ENCODE peak calls at places on chromosomes 13 and 19, in four cellular contexts. W is mesothelial cell of epicardium, T is tibial nerve, E is fibroblast of lung. Q is an unnamed sample.

GRCh38 chr13:26051231-26052135 is at the start of gene SHISA2:
- DNase-seq in T (no peak), W (peak; percentile 39), E (peak; percentile 67), Q (no peak)

GRCh38 chr13:63161219-63161618 is 1745.6 kb upstream of the PCDH20 start:
- DNase-seq in T (no peak), W (no peak), E (peak; percentile 11), Q (peak; percentile 4)

GRCh38 chr19:10238172-10238783 is 7.1 kb upstream of the S1PR2 start:
- DNase-seq in T (no peak), E (peak; percentile 17), W (no peak), Q (peak; percentile 35)

GRCh38 chr13:47611664-47612288 is 389.3 kb downstream of the SUCLA2 start:
- DNase-seq in T (no peak), E (peak; percentile 72), W (no peak), Q (peak; percentile 66)

GRCh38 chr19:4144666-4145261 is 8.7 kb upstream of the CREB3L3 start:
- DNase-seq in T (no peak), W (no peak), E (peak; percentile 22), Q (no peak)

GRCh38 chr13:103539265-103539664 is 473.0 kb upstream of the SLC10A2 start:
- DNase-seq in W (no peak), T (no peak), E (no peak), Q (no peak)

GRCh38 chr13:66853559-66853958 is 376.6 kb downstream of the PCDH9 start:
- DNase-seq in T (no peak), E (no peak), W (no peak), Q (no peak)

GRCh38 chr19:58097783-58098681 is at the start of gene ZSCAN18:
- DNase-seq in W (peak; percentile 99), T (peak; percentile 97), E (peak; percentile 92), Q (peak; percentile 98)

GRCh38 chr19:36605101-36605838 is at the start of gene ZNF382:
- DNase-seq in W (peak; percentile 68), T (peak; percentile 19), E (peak; percentile 64), Q (peak; percentile 43)

GRCh38 chr13:43319617-43320444 is 296.4 kb downstream of the DNAJC15 start:
- DNase-seq in W (no peak), T (no peak), E (peak; percentile 43), Q (no peak)

GRCh38 chr13:32045963-32046785 is 14.6 kb downstream of the FRY start:
- DNase-seq in W (no peak), T (peak; percentile 67), E (peak; percentile 54), Q (peak; percentile 24)

GRCh38 chr13:97254809-97255208 is 32.7 kb downstream of the MBNL2 start:
- DNase-seq in T (no peak), E (peak; percentile 93), W (no peak), Q (no peak)

GRCh38 chr13:89695343-89696257 is 1651.9 kb upstream of the MIR17HG start:
- DNase-seq in W (no peak), T (peak; percentile 35), E (peak; percentile 27), Q (peak; percentile 5)

GRCh38 chr13:23558675-23559536 is 11.3 kb upstream of the TNFRSF19 start:
- DNase-seq in W (no peak), E (peak; percentile 92), T (peak; percentile 50), Q (peak; percentile 83)

GRCh38 chr19:40549007-40549708 is 27.5 kb upstream of the SHKBP1 start:
- DNase-seq in W (peak; percentile 71), E (peak; percentile 55), T (peak; percentile 24), Q (peak; percentile 14)

GRCh38 chr19:17205237-17206140 is 9.7 kb upstream of the USE1 start:
- DNase-seq in W (no peak), E (peak; percentile 31), T (no peak), Q (peak; percentile 29)

GRCh38 chr19:57406516-57407123 is 4.3 kb upstream of the ZNF17 start:
- DNase-seq in W (peak; percentile 41), T (no peak), E (peak; percentile 16), Q (peak; percentile 39)

GRCh38 chr13:19845758-19846157 is 17.7 kb downstream of the ZMYM5 start:
- DNase-seq in W (no peak), T (no peak), E (peak; percentile 98), Q (peak; percentile 96)

GRCh38 chr19:22623841-22624221 is 10.3 kb upstream of the ZNF492 start:
- DNase-seq in E (no peak), T (no peak), W (no peak), Q (no peak)

GRCh38 chr19:54694648-54695047 is 29.6 kb upstream of the KIR3DL3 start:
- DNase-seq in T (no peak), W (no peak), E (no peak), Q (no peak)

GRCh38 chr13:48727252-48728011 is 73.7 kb downstream of the CYSLTR2 start:
- DNase-seq in E (no peak), T (no peak), W (no peak), Q (no peak)

GRCh38 chr13:28817204-28817603 is 2.9 kb upstream of the MTUS2 start:
- DNase-seq in W (no peak), E (no peak), T (no peak), Q (no peak)

GRCh38 chr13:108270442-108270841 is 924 bp downstream of the TNFSF13B start:
- DNase-seq in T (no peak), E (no peak), W (no peak), Q (no peak)

GRCh38 chr19:10033614-10034013 is 20.3 kb downstream of the RDH8 start:
- DNase-seq in T (no peak), W (no peak), E (no peak), Q (no peak)

GRCh38 chr19:55454787-55455243 is 6.6 kb downstream of the ISOC2 start:
- DNase-seq in W (no peak), E (no peak), T (no peak), Q (no peak)

GRCh38 chr13:26628706-26629105 is 71.2 kb downstream of the WASF3 start:
- DNase-seq in T (no peak), W (no peak), E (peak; percentile 34), Q (peak; percentile 24)

GRCh38 chr13:94128430-94128829 is 351.1 kb downstream of the DCT start:
- DNase-seq in T (peak; percentile 60), E (peak; percentile 70), W (no peak), Q (no peak)

GRCh38 chr13:45149964-45150363 is 29.7 kb downstream of the GTF2F2 start:
- DNase-seq in T (no peak), E (no peak), W (no peak), Q (no peak)

GRCh38 chr13:113535381-113535781 is 44.9 kb upstream of the DCUN1D2 start:
- DNase-seq in W (no peak), T (no peak), E (no peak), Q (no peak)

GRCh38 chr19:54191671-54192453 is 754 bp downstream of the TSEN34 start:
- DNase-seq in T (no peak), E (peak; percentile 46), W (no peak), Q (no peak)

GRCh38 chr13:75633285-75633684 is 2.8 kb upstream of the LMO7 start:
- DNase-seq in E (peak; percentile 96), T (no peak), W (no peak), Q (peak; percentile 85)

GRCh38 chr13:49690133-49690989 is 925 bp downstream of the EBPL start:
- DNase-seq in E (peak; percentile 68), W (no peak), T (peak; percentile 21), Q (peak; percentile 71)

GRCh38 chr19:23810496-23810895 is 51.8 kb upstream of the ZNF681 start:
- DNase-seq in W (no peak), T (no peak), E (no peak), Q (no peak)

GRCh38 chr19:47756953-47757608 is 11.7 kb downstream of the NOP53 start:
- DNase-seq in E (no peak), W (no peak), T (no peak), Q (no peak)

GRCh38 chr19:14554382-14554812 is 17.5 kb downstream of the NDUFB7 start:
- DNase-seq in T (no peak), W (no peak), E (no peak), Q (no peak)

GRCh38 chr19:35731353-35731752 is 10.9 kb downstream of the IGFLR1 start:
- DNase-seq in T (no peak), W (no peak), E (no peak), Q (no peak)

GRCh38 chr13:82569581-82569980 is 1312.7 kb downstream of the SLITRK1 start:
- DNase-seq in W (no peak), T (no peak), E (peak; percentile 14), Q (no peak)

DNA sequence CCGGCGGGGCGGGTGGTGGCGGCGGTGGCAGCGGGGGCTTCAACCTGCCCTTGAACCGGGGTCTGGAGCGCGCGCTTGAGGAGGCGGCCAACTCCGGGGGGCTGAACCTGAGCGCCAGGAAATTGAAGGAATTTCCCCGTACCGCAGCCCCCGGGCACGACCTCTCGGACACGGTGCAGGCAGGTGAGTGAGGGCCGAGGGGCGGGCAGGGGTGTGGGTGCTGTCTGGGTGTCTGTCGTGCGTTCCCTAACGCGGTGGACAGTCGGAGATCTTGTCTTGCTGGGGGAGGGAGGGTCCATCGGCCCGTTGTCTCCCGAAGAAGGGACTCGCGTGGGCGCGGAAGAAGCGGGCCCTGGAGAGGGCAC is 533 bp downstream of the LRCH1 start:
- DNase-seq in T (peak; percentile 16), E (no peak), W (peak; percentile 28), Q (no peak)
- TF ChIP-seq CTCF in T (no peak), E (no peak), W (no peak), Q (no peak)

GRCh38 chr13:39600766-39601165 is 2.2 kb downstream of the LHFPL6 start:
- DNase-seq in E (no peak), W (no peak), T (peak; percentile 47), Q (peak; percentile 24)
- TF ChIP-seq CTCF in E (peak; percentile 34), W (no peak), T (no peak), Q (peak; percentile 61)

GRCh38 chr13:110116072-110116487 is 190.9 kb downstream of the COL4A1 start:
- DNase-seq in T (peak; percentile 44), E (no peak), W (no peak), Q (no peak)
- TF ChIP-seq CTCF in T (peak; percentile 65), E (peak; percentile 51), W (peak; percentile 87), Q (peak; percentile 95)

GRCh38 chr13:51768378-51768921 is 35.5 kb downstream of the DHRS12 start:
- DNase-seq in W (no peak), E (no peak), T (no peak), Q (no peak)
- TF ChIP-seq CTCF in W (no peak), E (no peak), T (no peak), Q (peak; percentile 60)

DNA sequence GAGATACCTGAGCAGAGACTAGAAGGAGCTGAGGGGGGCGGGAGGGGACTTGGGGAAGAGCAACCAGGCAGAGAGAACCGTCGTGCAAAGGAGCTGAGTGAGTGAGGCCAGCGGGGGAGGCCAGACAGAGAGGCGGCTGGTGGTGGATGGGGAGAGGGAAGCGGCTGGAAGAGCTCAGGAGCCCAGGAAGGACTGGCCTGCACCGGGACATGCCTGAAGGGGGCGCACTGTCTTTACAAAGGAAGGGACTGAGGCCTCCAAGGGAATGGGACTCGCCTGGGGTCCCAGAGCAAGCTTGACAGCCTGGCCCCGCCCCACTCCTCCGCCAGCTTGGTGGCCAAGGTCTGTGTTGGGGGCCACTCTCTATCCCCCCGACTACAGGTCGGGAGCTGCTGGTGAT is 14.9 kb downstream of the ONECUT3 start:
- DNase-seq in W (no peak), T (no peak), E (no peak), Q (no peak)
- TF ChIP-seq CTCF in W (no peak), T (no peak), E (no peak), Q (peak; percentile 55)

GRCh38 chr13:73767747-73768315 is 366.4 kb downstream of the KLF12 start:
- DNase-seq in T (no peak), W (no peak), E (no peak), Q (no peak)
- TF ChIP-seq CTCF in T (no peak), W (no peak), E (peak; percentile 30), Q (peak; percentile 66)